ENCODE peak calls at places on chromosomes 6 and 20, in ten cellular contexts. S is amniotic stem cell, Z is epithelial cell of esophagus, X is EL, T is AG08396, Q is NB4, F is SK-MEL-5, M is pulmonary artery endothelial cell, A is bronchial epithelial cell, J is SHP77. V is an unnamed sample.

GRCh38 chr6:73004817-73005216 is 220.5 kb downstream of the KHDC1L start:
- DNase-seq in S (no peak), Z (no peak), X (no peak), T (no peak), Q (no peak), F (no peak), M (no peak), A (no peak), J (no peak), V (no peak)

GRCh38 chr6:46419576-46420002 is 71.7 kb downstream of the RCAN2 start:
- DNase-seq in S (peak), Z (peak), X (peak), T (peak), Q (peak), F (peak), M (peak), A (peak), J (peak), V (peak)

GRCh38 chr6:33418690-33419291 is 884 bp upstream of the CUTA start:
- DNase-seq in S (no peak), Z (no peak), X (peak), T (no peak), Q (peak), F (no peak), M (no peak), A (no peak), J (peak), V (no peak)

GRCh38 chr6:3370361-3371221 is 86.3 kb downstream of the SLC22A23 start:
- DNase-seq in S (no peak), Z (no peak), X (no peak), T (no peak), Q (no peak), F (no peak), M (no peak), A (no peak), J (no peak), V (no peak)

GRCh38 chr20:63006611-63007471 is at the start of gene BHLHE23:
- DNase-seq in S (no peak), Z (no peak), X (no peak), T (no peak), Q (peak), F (no peak), M (no peak), A (no peak), J (no peak), V (no peak)

GRCh38 chr20:7346562-7346961 is 579.1 kb downstream of the BMP2 start:
- DNase-seq in S (no peak), Z (peak), X (no peak), T (no peak), Q (no peak), F (no peak), M (no peak), A (peak), J (no peak), V (no peak)

GRCh38 chr6:148557796-148558457 is 188.9 kb upstream of the UST start:
- DNase-seq in S (no peak), Z (no peak), X (no peak), T (no peak), Q (peak), F (no peak), M (no peak), A (no peak), J (no peak), V (peak)

GRCh38 chr20:23273776-23274175 is 76.8 kb upstream of the NXT1 start:
- DNase-seq in S (no peak), Z (no peak), X (no peak), T (no peak), Q (no peak), F (no peak), M (no peak), A (no peak), J (no peak), V (no peak)

GRCh38 chr20:34334654-34335407 is 28.2 kb upstream of the ITCH start:
- DNase-seq in S (no peak), Z (peak), X (peak), T (no peak), Q (no peak), F (peak), M (no peak), A (peak), J (no peak), V (peak)

GRCh38 chr6:129641344-129641743 is 68.6 kb downstream of the ARHGAP18 start:
- DNase-seq in S (no peak), Z (peak), X (peak), T (peak), Q (no peak), F (no peak), M (no peak), A (peak), J (no peak), V (peak)

GRCh38 chr6:54014440-54014839 is 96.8 kb upstream of the MLIP start:
- DNase-seq in S (no peak), Z (no peak), X (no peak), T (no peak), Q (no peak), F (no peak), M (no peak), A (no peak), J (no peak), V (no peak)

GRCh38 chr20:57027752-57028151 is 238.7 kb downstream of the BMP7 start:
- DNase-seq in S (no peak), Z (no peak), X (no peak), T (no peak), Q (no peak), F (no peak), M (no peak), A (no peak), J (no peak), V (no peak)

GRCh38 chr20:56570832-56571231 is 37.8 kb downstream of the FAM209B start:
- DNase-seq in S (no peak), Z (no peak), X (no peak), T (no peak), Q (no peak), F (no peak), M (no peak), A (no peak), J (no peak), V (no peak)

GRCh38 chr20:41316009-41316408 is 1.5 kb downstream of the ZHX3 start:
- DNase-seq in S (no peak), Z (no peak), X (no peak), T (no peak), Q (no peak), F (no peak), M (no peak), A (no peak), J (no peak), V (no peak)

GRCh38 chr6:35596448-35597442 is 84.0 kb upstream of the TULP1 start:
- DNase-seq in S (peak), Z (peak), X (peak), T (no peak), Q (no peak), F (no peak), M (peak), A (peak), J (no peak), V (peak)

V was measured in GM03348.